ENCODE peak calls at places on chromosomes 2 and 18, in four cellular contexts. A is activated CD8-positive, alpha-beta memory T cell treated with anti-CD3 and anti-CD28 coated beads for 24 hours; F is H7; V is GM12865. U is an unnamed sample.

GRCh38 chr2:5231287-5231686 is 460.9 kb upstream of the SOX11 start:
- DNase-seq in F (no peak), A (no peak), V (no peak), U (no peak)

GRCh38 chr2:181419124-181419855 is 37.9 kb upstream of the ITGA4 start:
- DNase-seq in F (no peak), A (no peak), V (no peak), U (no peak)

GRCh38 chr2:15634846-15635490 is 43.3 kb downstream of the DDX1 start:
- DNase-seq in F (no peak), A (no peak), V (no peak), U (no peak)

GRCh38 chr18:79607361-79607930 is 72.2 kb upstream of the CTDP1 start:
- DNase-seq in V (no peak), F (no peak), A (no peak), U (no peak)

GRCh38 chr2:228690681-228691080 is 509.2 kb upstream of the SPHKAP start:
- DNase-seq in A (no peak), V (no peak), F (no peak), U (no peak)

GRCh38 chr2:241730679-241731293 is 3.6 kb upstream of the D2HGDH start:
- DNase-seq in A (no peak), V (no peak), F (peak), U (no peak)

GRCh38 chr2:44136186-44136585 is 32.5 kb upstream of the PPM1B start:
- DNase-seq in A (no peak), F (no peak), V (no peak), U (no peak)

GRCh38 chr2:181058378-181059269 is 78.2 kb downstream of the UBE2E3 start:
- DNase-seq in V (peak), F (no peak), A (no peak), U (no peak)

GRCh38 chr2:206084870-206085741 is 868 bp downstream of the INO80D start:
- DNase-seq in F (peak), A (peak), V (peak), U (no peak)

GRCh38 chr2:72145658-72146329 is 1.9 kb downstream of the CYP26B1 start:
- DNase-seq in F (peak), V (no peak), A (peak), U (peak)

GRCh38 chr2:190551928-190552327 is 17.4 kb upstream of the NEMP2 start:
- DNase-seq in F (no peak), A (no peak), V (peak), U (no peak)

GRCh38 chr2:234425923-234426603 is 70.8 kb downstream of the ARL4C start:
- DNase-seq in A (no peak), F (no peak), V (peak), U (no peak)

GRCh38 chr2:127581516-127582490 is 46.3 kb downstream of the MYO7B start:
- DNase-seq in A (peak), F (peak), V (no peak), U (no peak)

GRCh38 chr2:144320491-144320890 is 199.4 kb downstream of the ZEB2 start:
- DNase-seq in V (no peak), A (peak), F (no peak), U (no peak)

GRCh38 chr2:169716938-169717690 is 16.5 kb upstream of the KLHL23 start:
- DNase-seq in F (no peak), A (no peak), V (no peak), U (no peak)

GRCh38 chr18:23689616-23690504 is 607 bp downstream of the LAMA3 start:
- DNase-seq in A (peak), F (peak), V (no peak), U (no peak)

GRCh38 chr2:32738939-32739338 is 111.1 kb downstream of the TTC27 start:
- DNase-seq in F (no peak), V (no peak), A (no peak), U (no peak)

GRCh38 chr2:27977623-27978312 is 87.2 kb downstream of the BABAM2 start:
- DNase-seq in A (no peak), V (peak), F (no peak), U (no peak)

GRCh38 chr2:232568161-232568560 is 17.7 kb downstream of the EIF4E2 start:
- DNase-seq in A (no peak), F (no peak), V (no peak), U (no peak)

GRCh38 chr2:219149667-219150066 is 10.9 kb downstream of the NHEJ1 start:
- DNase-seq in A (no peak), F (no peak), V (no peak), U (no peak)

GRCh38 chr2:152962446-152962845 is 244.0 kb downstream of the ARL6IP6 start:
- DNase-seq in A (no peak), V (no peak), F (no peak), U (no peak)

GRCh38 chr18:79531926-79532689 is 136.4 kb downstream of the NFATC1 start:
- DNase-seq in V (no peak), A (no peak), F (no peak), U (no peak)

GRCh38 chr2:148565272-148565894 is 79.2 kb upstream of the EPC2 start:
- DNase-seq in A (no peak), V (no peak), F (peak), U (no peak)

GRCh38 chr2:80256396-80257167 is 48.0 kb downstream of the LRRTM1 start:
- DNase-seq in V (peak), F (peak), A (no peak), U (no peak)

GRCh38 chr18:711693-712400 is 583 bp downstream of the ENOSF1 start:
- DNase-seq in F (peak), V (peak), A (peak), U (peak)

GRCh38 chr2:172552547-172553291 is 3.2 kb upstream of the PDK1 start:
- DNase-seq in A (no peak), F (no peak), V (no peak), U (no peak)